ENCODE peak calls at places on chromosomes 6 and 20, in six cellular contexts. W is heart right ventricle, Y is mucosa of descending colon, U is psoas muscle, S is astrocyte of the spinal cord, Q is aorta. P is an unnamed sample.
A peak's percentile ranks its signal among the peaks of the same experiment; 100 is the strongest.

GRCh38 chr6:151379933-151380847 is 11.2 kb downstream of the ZBTB2 start:
- DNase-seq in Q (no peak), U (peak; percentile 25), W (no peak), Y (no peak), S (no peak), P (no peak)

GRCh38 chr6:72616406-72617015 is 5.4 kb upstream of the KCNQ5 start:
- DNase-seq in Y (no peak), Q (no peak), U (no peak), S (peak; percentile 66), W (no peak), P (no peak)

GRCh38 chr6:167898673-167899311 is 72.1 kb downstream of the AFDN start:
- DNase-seq in Y (no peak), U (no peak), S (peak; percentile 63), Q (no peak), W (no peak), P (no peak)

GRCh38 chr6:52420668-52421358 is 671 bp downstream of the EFHC1 start:
- DNase-seq in U (no peak), W (no peak), S (peak; percentile 42), Y (peak; percentile 43), Q (no peak), P (peak; percentile 28)

GRCh38 chr20:60057123-60057865 is 99.1 kb downstream of the CDH26 start:
- DNase-seq in W (peak; percentile 61), Q (peak; percentile 76), U (peak; percentile 65), Y (peak; percentile 42), S (peak; percentile 70), P (peak; percentile 58)

GRCh38 chr6:41439524-41440418 is 104.4 kb downstream of the NCR2 start:
- DNase-seq in Y (no peak), W (no peak), S (no peak), Q (no peak), U (no peak), P (no peak)

GRCh38 chr20:33629979-33630378 is 32.1 kb upstream of the C20orf144 start:
- DNase-seq in S (no peak), Y (no peak), W (no peak), Q (no peak), U (no peak), P (no peak)

GRCh38 chr6:145155411-145155810 is 579.9 kb downstream of the EPM2A start:
- DNase-seq in Q (no peak), U (no peak), Y (no peak), W (no peak), S (peak; percentile 20), P (no peak)

GRCh38 chr20:62742979-62743776 is 34.5 kb downstream of the NTSR1 start:
- DNase-seq in U (no peak), Y (no peak), W (no peak), Q (peak; percentile 26), S (no peak), P (no peak)

GRCh38 chr20:35603695-35604443 is 11.8 kb upstream of the SPAG4 start:
- DNase-seq in S (no peak), Y (no peak), U (no peak), W (no peak), Q (no peak), P (no peak)

GRCh38 chr6:141464490-141464889 is 668.2 kb upstream of the GJE1 start:
- DNase-seq in S (peak; percentile 54), Q (no peak), Y (no peak), W (peak; percentile 21), U (no peak), P (no peak)

GRCh38 chr20:38159949-38160756 is 4.9 kb downstream of the TGM2 start:
- DNase-seq in U (no peak), Y (no peak), W (no peak), S (no peak), Q (no peak), P (no peak)
- H3K4me3 ChIP-seq in U (no peak overlapping the region), Y (no peak overlapping the region), W (no peak overlapping the region), S (no peak overlapping the region), Q (no peak overlapping the region), P (no peak overlapping the region)

GRCh38 chr6:127459231-127459641 is at the start of gene KIAA0408:
- DNase-seq in U (peak; percentile 52), S (peak; percentile 63), W (peak; percentile 60), Q (peak; percentile 84), Y (no peak), P (peak; percentile 56)
- H3K4me3 ChIP-seq in U (peak within 1 kb of the TSS; percentile 79), S (no peak within 1 kb of the TSS), W (no peak within 1 kb of the TSS), Q (peak within 1 kb of the TSS; percentile 67), Y (no peak within 1 kb of the TSS), P (no peak within 1 kb of the TSS)

GRCh38 chr6:157219201-157220200 is 103.8 kb downstream of the TMEM242 start:
- DNase-seq in Q (no peak), U (no peak), S (peak; percentile 69), Y (no peak), W (no peak), P (no peak)
- H3K4me3 ChIP-seq in Q (no peak overlapping the region), U (no peak overlapping the region), S (no peak overlapping the region), Y (no peak overlapping the region), W (no peak overlapping the region), P (no peak overlapping the region)

GRCh38 chr6:34663887-34664269 is 32.7 kb downstream of the ILRUN start:
- DNase-seq in Y (no peak), U (no peak), Q (no peak), S (no peak), W (no peak), P (no peak)

GRCh38 chr6:34665019-34665418 is 31.5 kb downstream of the ILRUN start:
- DNase-seq in U (no peak), S (no peak), Y (no peak), Q (no peak), W (no peak), P (no peak)

GRCh38 chr6:34663371-34663770 is 33.2 kb downstream of the ILRUN start:
- DNase-seq in Q (no peak), S (no peak), U (no peak), Y (no peak), W (no peak), P (no peak)

GRCh38 chr6:34661379-34661778 is 35.2 kb downstream of the ILRUN start:
- DNase-seq in S (no peak), U (no peak), Q (no peak), Y (no peak), W (no peak), P (no peak)

DNA sequence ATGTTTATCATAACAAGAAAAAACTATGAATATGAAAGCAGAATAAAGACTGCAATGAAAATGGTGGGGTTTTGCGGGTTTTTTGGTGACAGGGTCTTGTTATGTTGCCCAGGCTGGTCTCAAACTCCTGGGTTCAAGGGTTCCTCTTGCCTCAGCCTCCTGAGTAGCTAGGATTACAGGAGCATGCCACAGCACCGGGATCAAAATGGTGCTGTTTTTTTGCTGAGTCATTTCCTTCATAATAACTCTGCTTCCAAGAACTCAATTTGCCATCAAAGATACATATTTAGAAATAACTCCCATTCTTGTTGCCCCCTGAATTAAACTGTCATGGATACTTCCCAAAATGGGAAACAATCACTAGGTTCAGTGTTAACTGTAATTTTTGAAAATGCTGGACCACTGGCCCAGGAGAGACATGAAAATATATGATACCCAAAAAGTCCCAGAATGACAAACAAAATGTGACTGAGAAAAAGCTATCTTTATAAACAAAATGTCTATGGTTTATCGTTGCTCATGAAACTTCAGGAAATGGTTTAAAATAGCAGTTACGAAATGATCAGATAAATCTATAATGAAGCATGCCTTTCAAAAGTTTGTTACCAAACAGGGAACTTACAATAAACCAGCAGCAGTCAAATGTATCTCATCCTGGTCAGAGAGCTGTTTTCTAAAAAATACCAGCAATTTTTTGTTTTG is 32.1 kb downstream of the ILRUN start:
- DNase-seq in Y (no peak), Q (no peak), S (peak; percentile 45), W (no peak), U (no peak), P (no peak)
- H3K4me3 ChIP-seq in Y (no peak overlapping the region), Q (no peak overlapping the region), S (no peak overlapping the region), W (no peak overlapping the region), U (no peak overlapping the region), P (no peak overlapping the region)

P was measured in thyroid gland.